ENCODE peak calls at places on chromosomes 1 and 21, in nine cellular contexts. H, I, X, Q, Z, W, C, T and Y are unnamed samples.
A peak's percentile ranks its signal among the peaks of the same experiment; 100 is the strongest.

GRCh38 chr1:186443638-186444037 is 17.3 kb downstream of the PDC start:
- DNase-seq in H (no peak), I (no peak), X (no peak), Q (no peak), Z (no peak), W (no peak), C (no peak), T (no peak), Y (no peak)

GRCh38 chr1:43769350-43769908 is 62.1 kb downstream of the ST3GAL3 start:
- DNase-seq in H (no peak), I (no peak), X (no peak), Q (no peak), Z (no peak), W (no peak), C (no peak), T (no peak), Y (no peak)

GRCh38 chr21:21163904-21164303 is 165.7 kb downstream of the NCAM2 start:
- DNase-seq in H (peak; percentile 33), I (no peak), X (peak; percentile 46), Q (no peak), Z (peak; percentile 29), W (no peak), C (peak; percentile 85), T (no peak), Y (peak; percentile 57)

GRCh38 chr1:162368451-162368850 is 8.2 kb downstream of the SPATA46 start:
- DNase-seq in H (no peak), I (no peak), X (no peak), Q (no peak), Z (no peak), W (no peak), C (no peak), T (no peak), Y (no peak)

GRCh38 chr1:244665771-244666217 is 12.9 kb downstream of the DESI2 start:
- DNase-seq in H (no peak), I (no peak), X (no peak), Q (no peak), Z (no peak), W (no peak), C (no peak), T (no peak), Y (peak; percentile 14)

GRCh38 chr1:180945551-180945950 is 32.9 kb downstream of the KIAA1614 start:
- DNase-seq in H (no peak), I (no peak), X (no peak), Q (no peak), Z (no peak), W (no peak), C (no peak), T (no peak), Y (no peak)

GRCh38 chr1:212161231-212161781 is 123.9 kb upstream of the PPP2R5A start:
- DNase-seq in H (peak; percentile 93), I (no peak), X (no peak), Q (no peak), Z (no peak), W (no peak), C (peak; percentile 79), T (no peak), Y (no peak)

GRCh38 chr1:24022611-24023359 is 42.7 kb upstream of the SRSF10 start:
- DNase-seq in H (peak; percentile 92), I (no peak), X (peak; percentile 33), Q (no peak), Z (no peak), W (no peak), C (peak; percentile 82), T (no peak), Y (peak; percentile 44)

GRCh38 chr1:22880174-22880601 is 92.5 kb downstream of the LACTBL1 start:
- DNase-seq in H (no peak), I (no peak), X (no peak), Q (no peak), Z (no peak), W (no peak), C (peak; percentile 49), T (no peak), Y (peak; percentile 71)

GRCh38 chr1:44237721-44238457 is 24.6 kb downstream of the DMAP1 start:
- DNase-seq in H (peak; percentile 37), I (no peak), X (peak; percentile 94), Q (no peak), Z (peak; percentile 89), W (peak; percentile 17), C (peak; percentile 26), T (peak; percentile 13), Y (peak; percentile 94)

GRCh38 chr1:3161130-3161840 is 92.3 kb downstream of the PRDM16 start:
- DNase-seq in H (no peak), I (no peak), X (no peak), Q (no peak), Z (no peak), W (no peak), C (no peak), T (no peak), Y (no peak)

GRCh38 chr1:33433509-33434362 is 2.8 kb upstream of the PHC2 start:
- DNase-seq in H (peak; percentile 97), I (no peak), X (no peak), Q (no peak), Z (no peak), W (no peak), C (peak; percentile 97), T (no peak), Y (peak; percentile 18)